ENCODE peak calls at places on chromosomes 7 and 10, in eight cellular contexts. Z is body of pancreas, R is AG04449, Q is cardiac muscle cell, V is HepG2, L is GM12878, M is lower leg skin, G is IMR-90. X is an unnamed sample.

GRCh38 chr10:90837486-90837885 is 20.4 kb downstream of the HTR7 start:
- DNase-seq in Z (no peak), R (no peak), Q (no peak), V (no peak), L (no peak), M (no peak), G (no peak), X (no peak)

GRCh38 chr7:30974605-30975256 is 11.0 kb downstream of the GHRHR start:
- DNase-seq in Z (peak), R (no peak), Q (peak), V (peak), L (peak), M (no peak), G (peak), X (peak)

GRCh38 chr10:123150986-123151738 is 3.0 kb upstream of the BUB3 start:
- DNase-seq in Z (no peak), R (no peak), Q (peak), V (no peak), L (no peak), M (no peak), G (peak), X (no peak)

GRCh38 chr10:70068925-70069324 is 16.3 kb downstream of the MACROH2A2 start:
- DNase-seq in Z (no peak), R (no peak), Q (no peak), V (no peak), L (no peak), M (no peak), G (no peak), X (no peak)

GRCh38 chr10:26881600-26882331 is 21.0 kb upstream of the ABI1 start:
- DNase-seq in Z (no peak), R (no peak), Q (peak), V (peak), L (no peak), M (no peak), G (peak), X (no peak)

GRCh38 chr10:77173615-77174461 is 463.8 kb downstream of the KCNMA1 start:
- DNase-seq in Z (peak), R (no peak), Q (peak), V (peak), L (peak), M (peak), G (peak), X (peak)

GRCh38 chr7:30038182-30038980 is 10.2 kb downstream of the PLEKHA8 start:
- DNase-seq in Z (no peak), R (no peak), Q (no peak), V (no peak), L (no peak), M (no peak), G (peak), X (no peak)

GRCh38 chr10:14063531-14064317 is 267.0 kb downstream of the FRMD4A start:
- DNase-seq in Z (no peak), R (peak), Q (peak), V (no peak), L (no peak), M (peak), G (peak), X (no peak)

GRCh38 chr10:82680688-82681087 is 805.7 kb downstream of the NRG3 start:
- DNase-seq in Z (no peak), R (no peak), Q (no peak), V (no peak), L (no peak), M (no peak), G (no peak), X (no peak)

GRCh38 chr10:133422223-133422820 is 2.1 kb downstream of the SPRN start:
- DNase-seq in Z (no peak), R (no peak), Q (no peak), V (no peak), L (no peak), M (no peak), G (no peak), X (no peak)

GRCh38 chr10:44300666-44301649 is 83.9 kb downstream of the CXCL12 start:
- DNase-seq in Z (peak), R (peak), Q (no peak), V (no peak), L (peak), M (no peak), G (peak), X (no peak)

GRCh38 chr7:24825931-24826661 is 68.8 kb upstream of the GSDME start:
- DNase-seq in Z (no peak), R (no peak), Q (no peak), V (peak), L (no peak), M (peak), G (peak), X (no peak)

GRCh38 chr10:87550741-87551140 is 46.0 kb downstream of the MINPP1 start:
- DNase-seq in Z (no peak), R (no peak), Q (peak), V (no peak), L (no peak), M (no peak), G (no peak), X (no peak)

GRCh38 chr10:117135480-117136140 is 2.5 kb downstream of the VAX1 start:
- DNase-seq in Z (no peak), R (no peak), Q (no peak), V (no peak), L (no peak), M (no peak), G (no peak), X (no peak)

GRCh38 chr10:117137031-117137910 is 799 bp downstream of the VAX1 start:
- DNase-seq in Z (no peak), R (no peak), Q (peak), V (no peak), L (no peak), M (no peak), G (no peak), X (no peak)

GRCh38 chr10:117135026-117135372 is 3.1 kb downstream of the VAX1 start:
- DNase-seq in Z (no peak), R (no peak), Q (no peak), V (no peak), L (no peak), M (no peak), G (no peak), X (no peak)

GRCh38 chr10:117137911-117138642 is at the start of gene VAX1:
- DNase-seq in Z (no peak), R (no peak), Q (peak), V (no peak), L (no peak), M (no peak), G (no peak), X (no peak)

GRCh38 chr10:117136391-117136975 is 1.6 kb downstream of the VAX1 start:
- DNase-seq in Z (no peak), R (no peak), Q (no peak), V (no peak), L (no peak), M (no peak), G (no peak), X (no peak)
- H3K4me3 ChIP-seq in Z (no peak), R (no peak), Q (peak), V (peak), L (no peak), M (no peak), G (no peak), X (peak)

GRCh38 chr10:99678921-99679320 is 19.6 kb downstream of the ENTPD7 start:
- DNase-seq in Z (no peak), R (no peak), Q (no peak), V (no peak), L (no peak), M (no peak), G (no peak), X (no peak)

GRCh38 chr10:99682032-99682431 is 22.7 kb downstream of the ENTPD7 start:
- DNase-seq in Z (no peak), R (no peak), Q (no peak), V (no peak), L (no peak), M (no peak), G (no peak), X (peak)

GRCh38 chr10:99681553-99681952 is 22.2 kb downstream of the ENTPD7 start:
- DNase-seq in Z (no peak), R (no peak), Q (no peak), V (no peak), L (no peak), M (peak), G (peak), X (peak)

GRCh38 chr10:99685232-99686041 is 26.1 kb downstream of the ENTPD7 start:
- DNase-seq in Z (no peak), R (no peak), Q (no peak), V (no peak), L (peak), M (no peak), G (no peak), X (no peak)

DNA sequence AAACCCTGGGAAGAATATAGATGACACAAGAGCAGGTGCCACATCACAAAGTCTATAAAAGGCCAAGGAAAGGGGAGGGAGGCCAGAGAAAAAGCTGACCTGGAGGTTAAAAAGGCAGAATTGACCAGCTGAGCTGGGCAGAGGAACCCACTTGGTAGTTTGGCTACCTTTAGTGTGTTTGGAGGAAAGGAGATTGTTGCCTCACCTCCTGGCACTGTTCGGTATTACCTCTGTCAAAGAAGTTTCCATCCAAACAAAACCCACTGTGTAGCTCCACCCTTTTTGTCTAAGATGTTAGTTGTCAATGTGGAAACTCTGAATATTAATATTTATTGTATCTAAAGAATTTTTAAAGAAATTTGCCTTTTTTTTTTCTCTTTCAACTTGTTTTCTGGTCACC is 23.4 kb downstream of the ENTPD7 start:
- DNase-seq in Z (no peak), R (no peak), Q (no peak), V (no peak), L (no peak), M (no peak), G (no peak), X (peak)
- TF ChIP-seq CTCF in Z (peak), R (no peak), Q (peak), V (peak), L (peak), M (no peak), G (no peak), X (no peak)

DNA sequence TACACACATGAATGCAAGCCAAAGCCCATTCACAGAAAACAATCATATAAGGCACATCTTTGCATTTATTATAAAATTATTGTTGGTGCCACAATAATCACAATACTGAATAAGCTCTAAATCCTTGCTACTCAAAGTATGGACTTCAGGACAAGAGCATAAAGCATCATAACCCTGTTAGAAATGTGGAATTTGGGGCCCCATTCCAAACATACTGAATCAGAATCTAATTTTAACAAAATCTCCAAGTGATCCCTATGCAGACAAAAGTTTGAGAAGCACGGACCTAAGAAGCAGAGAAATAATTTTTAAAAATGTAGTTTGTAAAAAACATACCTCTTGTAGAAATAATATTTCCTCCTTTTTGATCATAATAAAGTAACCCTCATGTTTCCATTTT is 199.2 kb downstream of the IMMP2L start:
- DNase-seq in Z (no peak), R (no peak), Q (no peak), V (no peak), L (no peak), M (no peak), G (peak), X (no peak)
- H3K4me3 ChIP-seq in Z (no peak), R (no peak), Q (no peak), V (no peak), L (no peak), M (no peak), G (no peak), X (no peak)

DNA sequence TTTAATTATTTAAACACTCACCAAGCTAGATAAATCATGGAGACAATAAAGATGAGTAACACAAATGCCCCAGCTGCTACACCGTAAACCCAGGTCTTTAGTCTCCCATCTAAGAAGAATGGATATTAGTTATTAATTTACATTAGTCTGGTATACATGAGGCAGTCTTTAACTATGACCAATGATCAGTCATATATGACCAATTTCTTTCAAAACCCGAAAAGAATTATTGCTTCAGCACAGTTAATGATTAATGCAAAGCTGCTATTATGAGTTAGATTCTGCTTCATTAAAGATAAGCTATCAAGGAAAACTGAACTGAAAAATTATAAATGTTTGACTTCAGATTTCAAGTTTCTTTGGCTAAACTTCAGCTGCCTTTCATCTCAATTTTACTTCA is 402.9 kb downstream of the PHF14 start:
- DNase-seq in Z (no peak), R (no peak), Q (no peak), V (no peak), L (no peak), M (no peak), G (no peak), X (no peak)
- TF ChIP-seq CTCF in Z (no peak), R (no peak), Q (no peak), V (no peak), L (no peak), M (no peak), G (no peak), X (no peak)

GRCh38 chr10:93269281-93269680 is 195.6 kb downstream of the CYP26A1 start:
- DNase-seq in Z (no peak), R (no peak), Q (no peak), V (no peak), L (no peak), M (no peak), G (no peak), X (no peak)
- H3K4me3 ChIP-seq in Z (no peak), R (no peak), Q (no peak), V (no peak), L (no peak), M (no peak), G (no peak), X (no peak)

GRCh38 chr10:67663449-67664087 is 32.4 kb downstream of the CTNNA3 start:
- DNase-seq in Z (no peak), R (no peak), Q (no peak), V (no peak), L (no peak), M (no peak), G (no peak), X (no peak)

GRCh38 chr10:67662415-67662814 is 33.6 kb downstream of the CTNNA3 start:
- DNase-seq in Z (no peak), R (no peak), Q (no peak), V (no peak), L (no peak), M (no peak), G (no peak), X (no peak)

GRCh38 chr10:67659497-67659896 is 36.5 kb downstream of the CTNNA3 start:
- DNase-seq in Z (no peak), R (no peak), Q (peak), V (no peak), L (no peak), M (no peak), G (no peak), X (no peak)

DNA sequence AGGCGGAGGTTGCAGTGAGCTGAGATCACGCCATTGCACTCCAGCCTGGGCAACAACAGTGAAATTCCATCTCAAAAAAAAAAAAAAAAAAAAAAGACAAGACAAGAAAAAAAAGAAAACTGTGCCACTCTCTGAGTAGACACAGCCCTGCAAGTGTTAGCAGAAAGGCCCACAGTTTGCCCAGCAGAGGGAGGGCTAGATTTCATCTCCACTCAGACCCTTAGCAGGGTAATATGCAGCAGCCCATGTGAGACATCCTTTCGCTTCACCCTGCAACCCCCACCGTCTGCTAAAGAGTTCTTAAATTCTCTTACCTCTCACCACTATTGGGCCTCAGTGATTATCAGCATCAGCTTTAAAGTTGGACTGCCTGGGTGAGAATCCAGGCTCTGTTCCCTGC is 38.2 kb downstream of the CTNNA3 start:
- DNase-seq in Z (no peak), R (no peak), Q (peak), V (no peak), L (no peak), M (no peak), G (no peak), X (no peak)
- TF ChIP-seq CTCF in Z (no peak), R (no peak), Q (no peak), V (no peak), L (no peak), M (no peak), G (no peak), X (no peak)

X was measured in LNCaP clone FGC.